ENCODE peak calls at places on chromosomes 4 and X, in eight cellular contexts. F is CD8-positive, alpha-beta T cell; T is breast epithelium; I is foreskin fibroblast; U is kidney epithelial cell; Y is K562; H is upper lobe of left lung; M is fibroblast of pulmonary artery. L is an unnamed sample.

GRCh38 chr4:39719804-39720580 is 22.1 kb downstream of the UBE2K start:
- DNase-seq in F (no peak), T (no peak), I (no peak), U (no peak), Y (no peak), H (no peak), M (no peak), L (no peak)

GRCh38 chrX:135112096-135112729 is 8.1 kb downstream of the ETDB start:
- DNase-seq in F (no peak), T (no peak), I (peak), U (no peak), Y (peak), H (no peak), M (peak), L (no peak)

GRCh38 chr4:151169900-151170299 is 70.5 kb downstream of the RPS3A start:
- DNase-seq in F (no peak), T (no peak), I (no peak), U (no peak), Y (no peak), H (no peak), M (peak), L (no peak)

GRCh38 chrX:16185725-16186136 is 18.4 kb downstream of the MAGEB17 start:
- DNase-seq in F (no peak), T (no peak), I (peak), U (peak), Y (peak), H (no peak), M (peak), L (no peak)

GRCh38 chrX:139213241-139213709 is 317.3 kb upstream of the F9 start:
- DNase-seq in F (no peak), T (no peak), I (no peak), U (no peak), Y (peak), H (no peak), M (peak), L (no peak)

GRCh38 chr4:139553751-139554670 is 2.0 kb downstream of the SETD7 start:
- DNase-seq in F (no peak), T (no peak), I (no peak), U (no peak), Y (no peak), H (no peak), M (no peak), L (no peak)

GRCh38 chrX:39577206-39577605 is 520.6 kb downstream of the BCOR start:
- DNase-seq in F (no peak), T (no peak), I (no peak), U (no peak), Y (no peak), H (no peak), M (no peak), L (no peak)

GRCh38 chr4:169133932-169134331 is 123.9 kb upstream of the CBR4 start:
- DNase-seq in F (no peak), T (peak), I (no peak), U (no peak), Y (no peak), H (peak), M (no peak), L (no peak)

GRCh38 chrX:110414679-110415439 is 56.2 kb downstream of the RTL9 start:
- DNase-seq in F (no peak), T (no peak), I (no peak), U (no peak), Y (no peak), H (no peak), M (no peak), L (no peak)

GRCh38 chrX:4850312-4850711 is 1136.9 kb upstream of the PRKX start:
- DNase-seq in F (no peak), T (no peak), I (no peak), U (no peak), Y (no peak), H (no peak), M (no peak), L (no peak)

GRCh38 chr4:181541396-181541795 is 701.8 kb upstream of the TENM3 start:
- DNase-seq in F (no peak), T (no peak), I (no peak), U (no peak), Y (no peak), H (no peak), M (peak), L (no peak)

GRCh38 chrX:31608651-31609050 is 536.8 kb upstream of the FTHL17 start:
- DNase-seq in F (no peak), T (no peak), I (no peak), U (no peak), Y (no peak), H (no peak), M (peak), L (no peak)

GRCh38 chr4:84681488-84682274 is 98.8 kb downstream of the CDS1 start:
- DNase-seq in F (no peak), T (no peak), I (peak), U (peak), Y (no peak), H (peak), M (peak), L (no peak)

GRCh38 chr4:2818351-2818939 is 25.2 kb upstream of the ADD1 start:
- DNase-seq in F (no peak), T (no peak), I (no peak), U (no peak), Y (no peak), H (no peak), M (no peak), L (no peak)

GRCh38 chrX:134734343-134735001 is 76.2 kb upstream of the PLAC1 start:
- DNase-seq in F (no peak), T (no peak), I (peak), U (no peak), Y (no peak), H (no peak), M (peak), L (no peak)

GRCh38 chr4:187415227-187415626 is 580.3 kb upstream of the ZFP42 start:
- DNase-seq in F (no peak), T (no peak), I (no peak), U (no peak), Y (no peak), H (no peak), M (no peak), L (no peak)

GRCh38 chrX:104193485-104193884 is 27.2 kb downstream of the FAM199X start:
- DNase-seq in F (no peak), T (no peak), I (no peak), U (no peak), Y (no peak), H (no peak), M (no peak), L (no peak)

GRCh38 chrX:47991263-47992092 is 12.3 kb downstream of the ZNF182 start:
- DNase-seq in F (no peak), T (no peak), I (peak), U (peak), Y (no peak), H (no peak), M (peak), L (no peak)

GRCh38 chrX:724256-724655 is 93.7 kb downstream of the SHOX start:
- DNase-seq in F (no peak), T (no peak), I (no peak), U (no peak), Y (no peak), H (no peak), M (peak), L (no peak)

GRCh38 chr4:176492648-176493302 is 173.0 kb downstream of the SPCS3 start:
- DNase-seq in F (no peak), T (no peak), I (no peak), U (peak), Y (no peak), H (no peak), M (peak), L (no peak)

GRCh38 chr4:152162331-152162697 is 373.6 kb downstream of the FBXW7 start:
- DNase-seq in F (no peak), T (no peak), I (peak), U (no peak), Y (no peak), H (no peak), M (peak), L (no peak)

GRCh38 chrX:27807690-27808089 is at the start of gene MAGEB10:
- DNase-seq in F (no peak), T (no peak), I (no peak), U (no peak), Y (no peak), H (no peak), M (no peak), L (no peak)

GRCh38 chr4:140047017-140047640 is 106.9 kb downstream of the MAML3 start:
- DNase-seq in F (no peak), T (no peak), I (no peak), U (no peak), Y (no peak), H (no peak), M (peak), L (no peak)

GRCh38 chrX:152912121-152912520 is 14.3 kb downstream of the ZNF185 start:
- DNase-seq in F (no peak), T (no peak), I (no peak), U (no peak), Y (peak), H (no peak), M (no peak), L (no peak)
- TF ChIP-seq CTCF in F (no peak), T (no peak), I (no peak), U (peak), Y (peak), H (no peak), M (no peak), L (no peak)

GRCh38 chr4:119041951-119042560 is 93.6 kb upstream of the MYOZ2 start:
- DNase-seq in F (peak), T (no peak), I (peak), U (peak), Y (peak), H (peak), M (peak), L (no peak)

GRCh38 chr4:119044919-119045318 is 90.7 kb upstream of the MYOZ2 start:
- DNase-seq in F (no peak), T (no peak), I (no peak), U (no peak), Y (no peak), H (no peak), M (no peak), L (no peak)

GRCh38 chr4:119049342-119049741 is 86.3 kb upstream of the MYOZ2 start:
- DNase-seq in F (no peak), T (no peak), I (no peak), U (no peak), Y (no peak), H (no peak), M (no peak), L (no peak)

GRCh38 chr4:119048446-119048845 is 87.2 kb upstream of the MYOZ2 start:
- DNase-seq in F (no peak), T (no peak), I (no peak), U (no peak), Y (no peak), H (no peak), M (no peak), L (no peak)

GRCh38 chr4:119046263-119046662 is 89.4 kb upstream of the MYOZ2 start:
- DNase-seq in F (no peak), T (no peak), I (no peak), U (no peak), Y (no peak), H (peak), M (no peak), L (no peak)
- TF ChIP-seq CTCF in F (no peak), T (no peak), I (no peak), U (no peak), Y (no peak), H (no peak), M (no peak), L (no peak)

GRCh38 chr4:141347738-141348524 is 127.2 kb downstream of the ZNF330 start:
- DNase-seq in F (no peak), T (no peak), I (peak), U (no peak), Y (no peak), H (no peak), M (peak), L (no peak)

GRCh38 chr4:141350122-141350904 is 129.6 kb downstream of the ZNF330 start:
- DNase-seq in F (no peak), T (no peak), I (peak), U (peak), Y (no peak), H (peak), M (peak), L (no peak)

GRCh38 chr4:141348589-141348988 is 127.9 kb downstream of the ZNF330 start:
- DNase-seq in F (no peak), T (no peak), I (no peak), U (no peak), Y (no peak), H (no peak), M (no peak), L (no peak)

GRCh38 chr4:141340458-141340857 is 119.8 kb downstream of the ZNF330 start:
- DNase-seq in F (no peak), T (no peak), I (no peak), U (no peak), Y (no peak), H (no peak), M (no peak), L (no peak)

GRCh38 chr4:141346144-141346543 is 125.4 kb downstream of the ZNF330 start:
- DNase-seq in F (no peak), T (no peak), I (peak), U (no peak), Y (peak), H (no peak), M (peak), L (peak)
- TF ChIP-seq CTCF in F (no peak), T (peak), I (peak), U (peak), Y (peak), H (peak), M (peak), L (peak)

GRCh38 chrX:101462892-101463291 is 22.4 kb upstream of the ARMCX4 start:
- DNase-seq in F (no peak), T (no peak), I (no peak), U (no peak), Y (no peak), H (no peak), M (peak), L (no peak)

DNA sequence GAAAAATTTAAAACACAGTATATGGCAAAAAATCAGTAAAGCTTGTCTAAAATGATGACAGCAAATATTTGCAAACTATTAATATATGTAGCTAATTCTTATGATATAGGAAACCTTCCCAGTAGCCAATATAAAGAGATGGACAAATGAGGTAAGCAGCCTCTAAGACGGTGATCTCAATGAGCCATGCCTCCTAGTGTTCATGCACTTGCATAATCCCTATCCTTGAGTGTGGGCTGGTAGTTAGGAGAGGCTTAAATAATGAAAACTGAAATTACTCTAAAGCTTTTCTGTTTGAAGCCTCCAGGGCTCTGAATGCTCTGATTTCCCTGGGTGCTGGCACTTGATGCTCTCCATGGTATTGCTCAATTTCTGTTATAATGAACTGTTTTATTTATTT is 24.6 kb upstream of the ARMCX4 start:
- DNase-seq in F (no peak), T (no peak), I (no peak), U (no peak), Y (no peak), H (no peak), M (peak), L (no peak)
- TF ChIP-seq CTCF in F (no peak), T (no peak), I (no peak), U (no peak), Y (no peak), H (no peak), M (no peak), L (no peak)

DNA sequence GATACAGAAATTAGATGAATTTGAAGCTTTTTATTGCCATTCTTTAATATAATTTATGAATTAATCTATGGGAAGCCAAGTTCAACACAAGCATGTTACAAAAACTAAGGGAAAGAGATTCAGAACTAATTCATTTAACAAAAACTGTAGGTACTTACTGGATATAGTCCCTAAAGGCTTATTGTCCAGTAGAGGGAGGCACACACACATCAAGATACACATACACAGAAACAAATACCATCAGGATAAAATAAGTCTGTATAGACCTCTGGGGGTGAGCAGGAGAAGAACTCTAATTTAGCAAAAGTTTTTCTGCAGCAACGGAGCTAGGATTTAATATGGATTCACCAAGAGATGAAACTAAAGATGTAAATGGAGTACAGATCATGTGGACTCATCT is 83.0 kb upstream of the IL13RA1 start:
- DNase-seq in F (no peak), T (no peak), I (peak), U (peak), Y (peak), H (no peak), M (peak), L (no peak)
- TF ChIP-seq CTCF in F (no peak), T (no peak), I (no peak), U (peak), Y (peak), H (peak), M (peak), L (no peak)

DNA sequence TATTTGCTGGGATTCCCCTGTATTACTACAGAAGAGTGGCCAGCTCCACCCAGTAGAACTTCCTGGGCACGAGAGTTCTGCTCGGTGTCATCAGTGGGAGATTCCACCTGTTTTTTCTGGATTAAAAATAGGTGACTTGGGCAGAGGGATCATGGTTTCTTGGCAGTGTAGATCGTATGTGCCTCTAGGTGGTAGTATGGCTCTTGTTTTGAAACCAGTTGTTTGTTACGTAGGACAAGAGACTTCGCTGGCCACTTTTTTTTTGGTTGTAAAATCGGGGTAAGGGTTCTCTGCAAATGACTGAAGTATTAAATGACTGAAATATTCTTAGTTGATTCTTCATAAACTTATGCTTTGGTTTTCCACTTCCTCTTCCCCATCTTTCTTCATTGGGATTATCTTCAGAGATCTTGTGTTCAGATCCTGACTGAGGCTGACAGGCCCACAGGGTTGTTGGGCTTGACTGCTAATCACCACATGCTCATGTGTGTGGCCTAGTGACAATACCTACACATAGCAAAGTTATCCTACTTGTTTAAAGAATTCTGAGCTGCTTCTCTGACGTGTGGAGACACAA is 43.8 kb upstream of the WDR1 start:
- DNase-seq in F (no peak), T (no peak), I (no peak), U (no peak), Y (peak), H (no peak), M (peak), L (no peak)
- TF ChIP-seq CTCF in F (no peak), T (no peak), I (peak), U (peak), Y (peak), H (no peak), M (peak), L (peak)

GRCh38 chrX:85112270-85112669 is 108.6 kb downstream of the APOOL start:
- DNase-seq in F (no peak), T (no peak), I (no peak), U (no peak), Y (no peak), H (no peak), M (no peak), L (no peak)

GRCh38 chrX:85107407-85107806 is 103.7 kb downstream of the APOOL start:
- DNase-seq in F (no peak), T (no peak), I (no peak), U (no peak), Y (no peak), H (no peak), M (no peak), L (no peak)

GRCh38 chrX:85108165-85108564 is 104.5 kb downstream of the APOOL start:
- DNase-seq in F (no peak), T (no peak), I (no peak), U (no peak), Y (no peak), H (no peak), M (no peak), L (no peak)

GRCh38 chrX:85111347-85111746 is 107.7 kb downstream of the APOOL start:
- DNase-seq in F (no peak), T (no peak), I (no peak), U (no peak), Y (peak), H (no peak), M (peak), L (no peak)

GRCh38 chrX:85109235-85109634 is 105.6 kb downstream of the APOOL start:
- DNase-seq in F (no peak), T (no peak), I (no peak), U (no peak), Y (peak), H (no peak), M (peak), L (no peak)
- TF ChIP-seq CTCF in F (no peak), T (no peak), I (peak), U (peak), Y (peak), H (no peak), M (peak), L (peak)

DNA sequence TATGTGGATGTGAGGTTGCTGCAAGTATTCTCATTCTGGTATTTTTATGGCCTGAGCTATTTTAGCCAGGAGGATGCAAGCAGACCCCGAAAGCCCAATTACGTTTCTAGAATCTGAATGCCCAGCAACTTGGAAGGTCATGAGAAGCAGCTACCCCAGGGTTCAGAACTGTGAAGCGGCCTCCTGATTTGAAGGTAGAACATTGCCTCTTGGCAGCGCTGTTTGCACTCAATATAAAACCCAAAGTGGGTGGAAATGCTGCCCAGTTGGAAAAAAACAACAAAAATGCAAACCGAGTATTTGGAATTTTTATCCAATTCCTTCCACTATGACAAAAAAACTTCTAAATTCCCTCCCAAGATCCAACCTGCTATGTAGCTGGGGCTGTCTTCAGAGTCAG is 103.4 kb upstream of the RBPJ start:
- DNase-seq in F (no peak), T (no peak), I (no peak), U (no peak), Y (no peak), H (no peak), M (no peak), L (no peak)
- TF ChIP-seq CTCF in F (no peak), T (no peak), I (no peak), U (no peak), Y (no peak), H (no peak), M (no peak), L (no peak)

L was measured in D721Med.